ENCODE peak calls at places on chromosomes 13 and 19, in five cellular contexts. W is AG04450, Z is foreskin fibroblast, H is H1, C is Calu3. J is an unnamed sample.

GRCh38 chr19:47444388-47444821 is 25.1 kb upstream of the MEIS3 start:
- DNase-seq in W (no peak), Z (no peak), H (peak; percentile 85), C (no peak), J (no peak)

GRCh38 chr19:19155495-19156219 is 14.4 kb downstream of the MEF2B start:
- DNase-seq in W (no peak), Z (no peak), H (no peak), C (no peak), J (no peak)

GRCh38 chr19:6765738-6766356 is 1.4 kb downstream of the SH2D3A start:
- DNase-seq in W (no peak), Z (no peak), H (peak; percentile 80), C (peak; percentile 94), J (no peak)

GRCh38 chr13:36582977-36583376 is 90.8 kb upstream of the SERTM1 start:
- DNase-seq in W (no peak), Z (no peak), H (no peak), C (no peak), J (no peak)

GRCh38 chr19:17625043-17625442 is 63.1 kb downstream of the UNC13A start:
- DNase-seq in W (no peak), Z (no peak), H (no peak), C (no peak), J (no peak)

GRCh38 chr19:28603453-28603852 is 609.5 kb downstream of the UQCRFS1 start:
- DNase-seq in W (no peak), Z (no peak), H (no peak), C (no peak), J (no peak)

GRCh38 chr13:32538234-32538620 is 368 bp downstream of the N4BP2L2 start:
- DNase-seq in W (no peak), Z (peak; percentile 15), H (peak; percentile 46), C (no peak), J (no peak)

GRCh38 chr19:38849746-38850230 is at the start of gene HNRNPL:
- DNase-seq in W (no peak), Z (no peak), H (peak; percentile 99), C (no peak), J (peak; percentile 99)

GRCh38 chr19:17487240-17488121 is 17.2 kb downstream of the SLC27A1 start:
- DNase-seq in W (no peak), Z (no peak), H (no peak), C (no peak), J (no peak)

GRCh38 chr13:34372581-34372980 is 554.6 kb downstream of the RFC3 start:
- DNase-seq in W (no peak), Z (no peak), H (no peak), C (no peak), J (no peak)

GRCh38 chr13:106636492-106636891 is 68.6 kb upstream of the ARGLU1 start:
- DNase-seq in W (no peak), Z (no peak), H (no peak), C (no peak), J (no peak)

GRCh38 chr13:21043898-21044297 is 17.5 kb downstream of the LATS2 start:
- DNase-seq in W (peak; percentile 89), Z (peak; percentile 83), H (no peak), C (no peak), J (no peak)

GRCh38 chr19:35013047-35013819 is 13.1 kb downstream of the GRAMD1A start:
- DNase-seq in W (no peak), Z (no peak), H (peak; percentile 97), C (peak; percentile 86), J (no peak)

GRCh38 chr19:55698256-55698655 is 23.2 kb downstream of the EPN1 start:
- DNase-seq in W (no peak), Z (no peak), H (no peak), C (no peak), J (peak; percentile 76)

GRCh38 chr13:97468331-97468730 is 34.4 kb downstream of the RAP2A start:
- DNase-seq in W (no peak), Z (no peak), H (no peak), C (no peak), J (no peak)

GRCh38 chr19:33868821-33869412 is 72.2 kb downstream of the KCTD15 start:
- DNase-seq in W (no peak), Z (peak; percentile 36), H (peak; percentile 59), C (no peak), J (no peak)

GRCh38 chr19:17967258-17968051 is 548 bp downstream of the KCNN1 start:
- DNase-seq in W (no peak), Z (no peak), H (peak; percentile 57), C (no peak), J (no peak)

GRCh38 chr19:10727599-10728250 is 9.8 kb downstream of the DNM2 start:
- DNase-seq in W (no peak), Z (peak; percentile 21), H (no peak), C (no peak), J (no peak)

GRCh38 chr13:94550030-94550738 is 45.8 kb downstream of the TGDS start:
- DNase-seq in W (peak; percentile 7), Z (peak; percentile 47), H (no peak), C (no peak), J (no peak)

GRCh38 chr19:53908106-53908932 is 759 bp upstream of the CACNG7 start:
- DNase-seq in W (peak; percentile 13), Z (peak; percentile 51), H (peak; percentile 94), C (peak; percentile 63), J (no peak)

GRCh38 chr19:29860492-29860891 is 48.7 kb downstream of the CCNE1 start:
- DNase-seq in W (no peak), Z (no peak), H (no peak), C (no peak), J (no peak)

GRCh38 chr19:3687774-3688706 is 12.2 kb downstream of the PIP5K1C start:
- DNase-seq in W (no peak), Z (no peak), H (no peak), C (no peak), J (peak; percentile 89)

GRCh38 chr19:28827382-28827781 is 385.6 kb downstream of the UQCRFS1 start:
- DNase-seq in W (no peak), Z (no peak), H (no peak), C (no peak), J (no peak)

GRCh38 chr13:49651775-49652690 is 23.7 kb downstream of the ARL11 start:
- DNase-seq in W (no peak), Z (no peak), H (no peak), C (no peak), J (no peak)

GRCh38 chr19:10450853-10451609 is 30.7 kb downstream of the PDE4A start:
- DNase-seq in W (no peak), Z (no peak), H (peak; percentile 81), C (no peak), J (no peak)

GRCh38 chr19:49528211-49528771 is 488 bp downstream of the RCN3 start:
- DNase-seq in W (no peak), Z (peak; percentile 71), H (peak; percentile 57), C (no peak), J (no peak)

GRCh38 chr13:79679334-79679733 is 198.4 kb downstream of the NDFIP2 start:
- DNase-seq in W (peak; percentile 26), Z (peak; percentile 55), H (peak; percentile 77), C (peak; percentile 48), J (no peak)

GRCh38 chr19:40592170-40592569 is 9.0 kb upstream of the LTBP4 start:
- DNase-seq in W (no peak), Z (peak; percentile 43), H (no peak), C (peak; percentile 35), J (no peak)

GRCh38 chr19:55080915-55081772 is 5.5 kb downstream of the EPS8L1 start:
- DNase-seq in W (no peak), Z (peak; percentile 71), H (peak; percentile 99), C (no peak), J (no peak)

GRCh38 chr19:29088761-29089160 is 124.2 kb downstream of the UQCRFS1 start:
- DNase-seq in W (no peak), Z (no peak), H (no peak), C (no peak), J (no peak)

GRCh38 chr19:13953021-13953531 is 767 bp downstream of the DCAF15 start:
- DNase-seq in W (no peak), Z (peak; percentile 65), H (no peak), C (peak; percentile 27), J (no peak)

GRCh38 chr13:28528848-28529247 is 33.9 kb upstream of the FLT1 start:
- DNase-seq in W (no peak), Z (peak; percentile 25), H (no peak), C (no peak), J (no peak)
- TF ChIP-seq CTCF in W (no peak), Z (no peak), H (no peak), C (no peak), J (peak; percentile 46)

DNA sequence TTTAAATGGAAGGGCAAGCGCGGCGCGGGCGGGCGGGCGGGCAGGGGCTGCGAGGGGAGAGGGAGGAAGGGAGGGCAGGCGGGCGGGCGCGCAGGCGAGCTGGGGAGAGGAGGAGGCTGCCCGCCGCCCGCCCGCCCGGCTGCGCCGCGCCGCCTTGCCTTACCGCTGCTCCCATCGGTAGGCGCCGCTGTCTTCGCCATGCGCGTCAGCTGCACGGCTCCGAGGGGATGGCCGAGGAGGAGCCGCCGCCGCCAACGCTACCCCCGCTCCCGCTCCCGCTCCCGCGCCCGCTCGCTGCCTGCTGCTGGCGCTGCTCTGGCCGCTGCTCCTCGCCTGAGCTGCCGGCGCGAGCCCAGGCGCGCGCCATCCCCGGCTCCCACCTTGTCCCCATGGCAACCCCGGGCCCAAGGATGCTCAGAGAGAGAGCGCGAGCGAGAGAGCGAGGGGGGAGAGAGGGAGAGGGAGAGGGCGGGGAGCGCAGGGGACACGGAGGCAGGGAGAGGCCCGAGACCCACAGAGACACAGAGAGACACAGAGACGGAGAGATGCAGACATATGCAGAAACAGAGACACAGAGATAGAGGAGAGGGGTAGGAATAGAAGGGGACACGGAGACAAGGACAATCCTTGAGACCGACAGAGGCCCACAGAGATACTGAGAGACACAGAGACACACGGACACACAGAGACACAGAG is 40.3 kb downstream of the DEDD2 start:
- DNase-seq in W (peak; percentile 32), Z (peak; percentile 74), H (peak; percentile 87), C (peak; percentile 90), J (no peak)
- TF ChIP-seq CTCF in W (peak; percentile 40), Z (peak; percentile 15), H (peak; percentile 62), C (peak; percentile 26), J (peak; percentile 77)

GRCh38 chr13:90362718-90363117 is 984.8 kb upstream of the MIR17HG start:
- DNase-seq in W (no peak), Z (no peak), H (no peak), C (no peak), J (no peak)

GRCh38 chr13:90360785-90361184 is 986.7 kb upstream of the MIR17HG start:
- DNase-seq in W (no peak), Z (no peak), H (no peak), C (no peak), J (no peak)

GRCh38 chr13:90365130-90365529 is 982.4 kb upstream of the MIR17HG start:
- DNase-seq in W (no peak), Z (no peak), H (no peak), C (no peak), J (no peak)
- TF ChIP-seq CTCF in W (peak; percentile 13), Z (peak; percentile 6), H (no peak), C (no peak), J (peak; percentile 79)

GRCh38 chr13:109500146-109500773 is 286.1 kb downstream of the IRS2 start:
- DNase-seq in W (no peak), Z (no peak), H (no peak), C (no peak), J (no peak)
- TF ChIP-seq CTCF in W (peak; percentile 35), Z (no peak), H (peak; percentile 50), C (no peak), J (no peak)

GRCh38 chr19:56917998-56918397 is 77.5 kb upstream of the PEG3 start:
- DNase-seq in W (no peak), Z (no peak), H (no peak), C (no peak), J (no peak)
- TF ChIP-seq CTCF in W (no peak), Z (no peak), H (no peak), C (no peak), J (no peak)